ENCODE peak calls at places on chromosomes 7 and 10, in eight cellular contexts. S is RCC 7860; G is stimulated activated CD4-positive, alpha-beta T cell treated with anti-CD3 and anti-CD28 coated beads, TNF-alpha, amount 100 ng/mL, for 24 hours; P is NCI-H82; Q is ovary; J is esophagus muscularis mucosa; F is Right ventricle myocardium superior; H is stimulated activated CD8-positive, alpha-beta memory T cell treated with anti-CD3 and anti-CD28 coated beads, Interleukin-7, amount 100 ng/mL, for 1 hour. Y is an unnamed sample.

GRCh38 chr7:20601121-20601520 is 14.3 kb upstream of the ABCB5 start:
- DNase-seq in S (no peak), G (no peak), P (no peak), Q (no peak), J (no peak), F (no peak), H (no peak), Y (no peak)

GRCh38 chr10:72567884-72568283 is 58.0 kb downstream of the MICU1 start:
- DNase-seq in S (peak; percentile 35), G (no peak), P (peak; percentile 48), Q (no peak), J (no peak), F (no peak), H (no peak), Y (peak; percentile 21)

GRCh38 chr10:63603709-63604445 is 82.7 kb downstream of the REEP3 start:
- DNase-seq in S (no peak), G (no peak), P (no peak), Q (no peak), J (no peak), F (no peak), H (no peak), Y (no peak)

GRCh38 chr7:73436031-73436929 is 2.7 kb downstream of the FZD9 start:
- DNase-seq in S (peak; percentile 58), G (no peak), P (peak; percentile 56), Q (no peak), J (no peak), F (no peak), H (no peak), Y (no peak)

GRCh38 chr10:128274938-128275337 is 148.7 kb upstream of the MKI67 start:
- DNase-seq in S (no peak), G (no peak), P (no peak), Q (no peak), J (no peak), F (peak; percentile 62), H (no peak), Y (no peak)

GRCh38 chr7:117673839-117674238 is 194.0 kb downstream of the CFTR start:
- DNase-seq in S (peak; percentile 25), G (no peak), P (peak; percentile 22), Q (no peak), J (no peak), F (no peak), H (no peak), Y (no peak)

GRCh38 chr7:24842449-24843241 is 85.4 kb upstream of the GSDME start:
- DNase-seq in S (peak; percentile 89), G (no peak), P (no peak), Q (no peak), J (no peak), F (no peak), H (no peak), Y (no peak)

GRCh38 chr10:17307149-17307548 is 79.1 kb downstream of the VIM start:
- DNase-seq in S (no peak), G (no peak), P (no peak), Q (no peak), J (no peak), F (no peak), H (no peak), Y (no peak)

GRCh38 chr10:1372212-1372611 is 316.0 kb downstream of the WDR37 start:
- DNase-seq in S (no peak), G (no peak), P (no peak), Q (no peak), J (peak; percentile 75), F (no peak), H (no peak), Y (no peak)

GRCh38 chr7:133475655-133476054 is 222.8 kb downstream of the EXOC4 start:
- DNase-seq in S (no peak), G (no peak), P (no peak), Q (no peak), J (no peak), F (no peak), H (no peak), Y (no peak)